ENCODE peak calls at places on chromosomes 12 and 14, in seven cellular contexts. U is transverse colon, A is psoas muscle, O is RWPE1, G is ascending aorta, I is pancreas, X is brain microvascular endothelial cell. P is an unnamed sample.

GRCh38 chr12:86081798-86082197 is 174.4 kb downstream of the MGAT4C start:
- DNase-seq in U (no peak), A (no peak), O (no peak), G (no peak), I (no peak), X (no peak), P (no peak)

GRCh38 chr14:81330619-81331122 is 69.5 kb downstream of the STON2 start:
- DNase-seq in U (no peak), A (no peak), O (peak; percentile 84), G (no peak), I (no peak), X (no peak), P (no peak)

GRCh38 chr14:52286659-52287649 is 19.5 kb downstream of the PTGDR start:
- DNase-seq in U (no peak), A (no peak), O (no peak), G (no peak), I (no peak), X (no peak), P (no peak)

GRCh38 chr14:75452900-75453816 is 25.3 kb downstream of the JDP2 start:
- DNase-seq in U (peak; percentile 50), A (peak; percentile 84), O (peak; percentile 90), G (no peak), I (peak; percentile 58), X (peak; percentile 62), P (peak; percentile 80)

GRCh38 chr14:75369506-75369905 is 58.3 kb upstream of the JDP2 start:
- DNase-seq in U (no peak), A (peak; percentile 62), O (no peak), G (no peak), I (no peak), X (no peak), P (no peak)

GRCh38 chr14:70357985-70358384 is 1.5 kb downstream of the COX16 start:
- DNase-seq in U (no peak), A (no peak), O (no peak), G (no peak), I (no peak), X (no peak), P (no peak)

GRCh38 chr14:60093088-60093487 is 1.4 kb downstream of the PCNX4 start:
- DNase-seq in U (no peak), A (no peak), O (no peak), G (no peak), I (no peak), X (no peak), P (no peak)

GRCh38 chr12:28191690-28192089 is 1.4 kb downstream of the CCDC91 start:
- DNase-seq in U (peak; percentile 8), A (no peak), O (no peak), G (no peak), I (peak; percentile 53), X (peak; percentile 7), P (no peak)

GRCh38 chr12:121769831-121770301 is 23.6 kb downstream of the RHOF start:
- DNase-seq in U (peak; percentile 44), A (no peak), O (no peak), G (no peak), I (no peak), X (no peak), P (no peak)

GRCh38 chr12:84756961-84757360 is 155.6 kb downstream of the SLC6A15 start:
- DNase-seq in U (no peak), A (no peak), O (no peak), G (no peak), I (no peak), X (peak; percentile 83), P (no peak)

GRCh38 chr12:50573271-50573670 is 68.5 kb downstream of the DIP2B start:
- DNase-seq in U (no peak), A (no peak), O (no peak), G (no peak), I (no peak), X (no peak), P (no peak)

GRCh38 chr12:27865421-27865820 is 85.4 kb upstream of the MANSC4 start:
- DNase-seq in U (no peak), A (no peak), O (no peak), G (no peak), I (no peak), X (peak; percentile 56), P (peak; percentile 64)

GRCh38 chr12:90226211-90226610 is 517.6 kb upstream of the ATP2B1 start:
- DNase-seq in U (no peak), A (no peak), O (no peak), G (no peak), I (no peak), X (no peak), P (no peak)

GRCh38 chr14:52692248-52692962 is 3.0 kb downstream of the ERO1A start:
- DNase-seq in U (no peak), A (no peak), O (no peak), G (no peak), I (no peak), X (no peak), P (peak; percentile 80)

GRCh38 chr12:131848753-131849152 is 20.6 kb downstream of the MMP17 start:
- DNase-seq in U (no peak), A (no peak), O (no peak), G (no peak), I (no peak), X (no peak), P (no peak)

GRCh38 chr12:131851741-131852550 is 23.8 kb downstream of the MMP17 start:
- DNase-seq in U (no peak), A (no peak), O (no peak), G (no peak), I (no peak), X (no peak), P (no peak)

GRCh38 chr12:131849700-131850553 is 21.7 kb downstream of the MMP17 start:
- DNase-seq in U (no peak), A (no peak), O (no peak), G (no peak), I (no peak), X (no peak), P (no peak)

GRCh38 chr12:131852551-131853299 is 24.5 kb downstream of the MMP17 start:
- DNase-seq in U (no peak), A (peak; percentile 28), O (no peak), G (no peak), I (no peak), X (no peak), P (no peak)

GRCh38 chr12:131850856-131851559 is 22.8 kb downstream of the MMP17 start:
- DNase-seq in U (peak; percentile 60), A (no peak), O (no peak), G (no peak), I (no peak), X (no peak), P (no peak)
- TF ChIP-seq CTCF in U (peak; percentile 58), A (peak; percentile 93), O (peak; percentile 64), G (peak; percentile 86), I (no peak), X (peak; percentile 81), P (peak; percentile 35)

DNA sequence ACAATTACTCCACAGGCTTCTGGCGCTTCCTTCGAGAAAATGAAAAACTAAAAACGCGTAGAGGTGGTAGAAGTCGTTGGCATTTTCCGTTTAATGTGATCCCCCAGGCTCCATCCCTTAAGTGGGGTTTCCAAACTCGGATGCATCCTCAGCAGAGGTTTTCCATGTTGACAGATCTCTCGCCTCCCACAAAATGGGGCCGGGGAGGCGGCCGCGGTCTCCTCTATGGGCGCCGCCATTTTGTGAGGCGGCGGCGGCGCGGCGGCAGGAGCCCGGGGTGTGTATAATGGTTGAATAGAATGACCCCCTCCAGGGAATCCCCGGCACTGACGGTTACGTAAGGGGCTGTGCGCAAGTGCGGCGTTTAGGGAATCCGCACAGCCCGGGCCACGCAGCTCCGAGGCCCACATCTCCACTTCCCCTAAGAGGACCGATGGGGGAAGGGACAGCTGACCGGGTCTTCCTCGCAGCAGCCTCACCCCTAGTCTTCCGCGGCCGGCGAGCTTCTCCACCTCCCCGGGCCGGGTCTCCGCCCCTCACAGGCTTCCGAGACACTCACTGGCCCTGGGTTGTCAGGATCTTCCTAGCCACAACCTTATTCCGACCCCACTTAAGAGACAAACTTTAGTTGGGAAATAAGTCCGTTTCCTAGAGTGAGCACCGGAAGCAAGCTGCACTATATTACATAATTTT is 2.1 kb upstream of the ARID2 start:
- DNase-seq in U (peak; percentile 95), A (peak; percentile 97), O (peak; percentile 95), G (peak; percentile 86), I (peak; percentile 94), X (peak; percentile 94), P (peak; percentile 96)
- TF ChIP-seq CTCF in U (no peak), A (no peak), O (no peak), G (no peak), I (no peak), X (no peak), P (no peak)

DNA sequence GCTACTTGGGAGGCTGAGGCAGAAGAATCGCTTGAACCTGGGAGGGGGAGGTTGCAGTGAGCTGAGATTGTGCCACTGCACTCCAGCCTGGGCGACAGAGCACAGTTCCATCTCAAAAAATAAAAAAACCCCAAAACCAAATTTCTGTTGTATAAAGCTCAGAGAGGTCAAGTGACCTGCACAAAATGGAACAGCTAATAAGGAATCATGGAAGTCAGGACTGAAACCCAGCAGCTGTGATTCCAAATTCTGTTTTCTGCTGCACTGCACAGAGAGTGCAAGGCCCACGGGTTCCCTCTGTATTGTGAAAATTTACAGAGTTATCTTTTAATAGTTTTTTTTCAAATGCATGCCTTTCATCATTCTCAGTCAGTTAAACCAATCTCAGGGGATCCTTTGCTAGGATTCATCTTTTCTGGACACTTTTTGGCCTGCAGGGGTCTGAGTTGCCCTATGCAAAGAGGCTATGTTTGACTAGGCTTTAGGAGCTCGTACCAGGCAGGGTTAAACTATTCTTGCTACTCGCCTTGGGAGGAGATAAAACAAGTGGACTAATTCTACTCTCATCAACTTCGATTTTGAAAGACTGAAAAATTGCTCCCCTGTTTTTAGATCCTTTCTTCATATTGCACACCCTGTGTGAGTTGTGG is 26.1 kb upstream of the AACS start:
- DNase-seq in U (no peak), A (no peak), O (no peak), G (no peak), I (no peak), X (no peak), P (no peak)
- TF ChIP-seq CTCF in U (no peak), A (no peak), O (no peak), G (no peak), I (no peak), X (peak; percentile 36), P (no peak)

GRCh38 chr14:99780690-99781089 is 12.5 kb upstream of the EML1 start:
- DNase-seq in U (no peak), A (no peak), O (no peak), G (no peak), I (no peak), X (no peak), P (no peak)

GRCh38 chr14:99781853-99782610 is 11.2 kb upstream of the EML1 start:
- DNase-seq in U (no peak), A (no peak), O (no peak), G (no peak), I (no peak), X (no peak), P (no peak)

GRCh38 chr14:99777956-99778355 is 15.3 kb upstream of the EML1 start:
- DNase-seq in U (no peak), A (no peak), O (no peak), G (no peak), I (no peak), X (no peak), P (no peak)

GRCh38 chr14:99781091-99781490 is 12.1 kb upstream of the EML1 start:
- DNase-seq in U (no peak), A (no peak), O (no peak), G (no peak), I (no peak), X (no peak), P (no peak)

DNA sequence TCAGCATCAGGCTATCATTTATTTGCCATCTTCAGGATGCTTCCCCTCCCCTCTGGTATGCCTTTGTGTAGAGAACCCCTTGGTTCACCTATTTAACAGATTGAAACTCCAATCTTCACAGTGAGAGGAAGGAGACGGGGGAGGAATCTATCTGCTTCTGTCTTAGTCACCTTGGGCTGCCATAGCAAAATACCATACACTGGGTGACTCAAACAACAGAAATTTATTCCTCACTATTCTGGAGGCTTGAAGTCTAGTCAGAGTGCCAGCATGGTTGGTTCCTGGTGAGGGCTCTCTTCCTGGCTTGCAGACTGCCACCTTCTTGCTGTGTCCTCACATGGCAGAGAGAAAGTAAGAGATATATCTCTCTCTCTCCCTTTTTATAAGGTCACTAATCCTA is 13.5 kb upstream of the EML1 start:
- DNase-seq in U (no peak), A (no peak), O (no peak), G (no peak), I (no peak), X (peak; percentile 73), P (no peak)
- TF ChIP-seq CTCF in U (no peak), A (no peak), O (no peak), G (no peak), I (no peak), X (no peak), P (no peak)